ENCODE peak calls at places on chromosomes 16 and 17, in eight cellular contexts. K is RWPE2, Z is right cardiac atrium, V is HepG2, D is astrocyte of the spinal cord, R is breast epithelium, E is left ventricle myocardium inferior, L is AG10803. T is an unnamed sample.

GRCh38 chr16:2586241-2586640 is 48.4 kb downstream of the PDPK1 start:
- DNase-seq in Z (no peak), L (no peak), R (no peak), V (no peak), E (peak; percentile 9), D (no peak), K (peak; percentile 59), T (no peak)

GRCh38 chr17:12667299-12667958 is 1.7 kb downstream of the MYOCD start:
- DNase-seq in V (peak; percentile 62), K (no peak), D (peak; percentile 73), E (no peak), L (peak; percentile 55), Z (no peak), R (no peak), T (no peak)

GRCh38 chr16:57271867-57272495 is 12.5 kb downstream of the PLLP start:
- DNase-seq in D (no peak), L (no peak), R (no peak), Z (no peak), K (no peak), E (no peak), V (no peak), T (no peak)

GRCh38 chr16:86914850-86915717 is 336.7 kb downstream of the FOXL1 start:
- DNase-seq in R (no peak), L (no peak), D (no peak), Z (no peak), E (no peak), V (peak; percentile 13), K (no peak), T (no peak)

GRCh38 chr17:10270258-10270657 is 71.9 kb upstream of the GAS7 start:
- DNase-seq in Z (no peak), D (no peak), L (peak; percentile 83), K (no peak), R (no peak), V (no peak), E (no peak), T (no peak)

GRCh38 chr17:75244133-75244866 is 17.1 kb downstream of the GGA3 start:
- DNase-seq in E (no peak), Z (no peak), K (no peak), V (no peak), D (no peak), R (no peak), L (no peak), T (no peak)

GRCh38 chr17:16934836-16935235 is 37.1 kb downstream of the TNFRSF13B start:
- DNase-seq in L (no peak), D (no peak), E (peak; percentile 3), V (no peak), R (no peak), K (no peak), Z (no peak), T (no peak)

GRCh38 chr16:74700206-74701040 is at the start of gene MLKL:
- DNase-seq in Z (peak; percentile 75), K (no peak), L (peak; percentile 45), R (no peak), D (no peak), E (peak; percentile 55), V (peak; percentile 62), T (no peak)

GRCh38 chr16:57412584-57412983 is 8.0 kb downstream of the CCL17 start:
- DNase-seq in Z (no peak), D (no peak), E (no peak), V (no peak), R (no peak), L (no peak), K (no peak), T (no peak)

GRCh38 chr17:60102632-60103047 is 23.9 kb upstream of the HEATR6 start:
- DNase-seq in D (peak; percentile 32), L (peak; percentile 55), R (no peak), Z (no peak), E (no peak), V (no peak), K (no peak), T (no peak)

GRCh38 chr17:40433551-40434384 is 9.5 kb upstream of the IGFBP4 start:
- DNase-seq in K (peak; percentile 29), L (no peak), R (no peak), D (no peak), E (no peak), V (no peak), Z (no peak), T (no peak)

GRCh38 chr17:40191237-40192208 is 14.3 kb downstream of the RAPGEFL1 start:
- DNase-seq in V (peak; percentile 71), R (peak; percentile 62), Z (peak; percentile 76), L (peak; percentile 75), D (peak; percentile 78), K (peak; percentile 76), E (peak; percentile 77), T (no peak)

DNA sequence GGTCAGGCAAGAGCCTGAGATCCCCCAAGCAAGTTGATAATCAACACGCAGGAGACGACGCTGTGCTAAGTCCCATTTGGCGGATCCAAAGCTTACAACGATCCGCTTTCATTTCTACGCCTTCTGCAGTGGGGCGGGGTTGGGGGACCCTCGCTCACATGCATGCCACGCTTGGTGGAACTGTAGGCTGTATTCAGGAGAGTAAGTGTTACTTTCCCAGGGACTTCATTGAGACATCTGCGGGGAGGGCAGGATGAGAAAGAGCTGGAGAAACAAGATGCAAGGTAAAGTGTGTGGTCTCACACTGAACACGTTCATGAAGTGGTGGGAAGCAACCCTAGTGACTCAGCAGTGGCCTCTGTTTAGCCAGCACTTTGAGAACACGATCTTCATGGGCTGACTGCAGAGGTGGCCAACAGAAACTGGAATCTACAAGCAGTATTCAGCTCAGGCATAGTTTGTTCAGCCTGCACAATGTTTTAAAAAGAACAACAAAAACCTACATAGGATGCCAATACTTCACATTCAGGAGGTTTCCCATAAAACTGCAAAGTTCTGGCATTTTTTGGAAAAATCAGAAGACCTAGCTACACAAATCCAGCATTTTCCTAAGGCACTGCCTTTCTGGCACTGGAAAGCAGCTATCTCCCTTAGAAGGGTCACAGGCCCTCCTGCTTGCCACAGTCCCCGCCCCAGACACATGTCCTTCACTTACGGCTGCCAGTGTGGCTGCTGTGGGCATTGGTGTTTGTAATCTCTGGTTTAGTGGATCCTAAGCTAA is 100.3 kb downstream of the XYLT1 start:
- DNase-seq in R (no peak), Z (no peak), V (no peak), L (peak; percentile 49), D (peak; percentile 77), E (no peak), K (no peak), T (no peak)
- H3K4me3 ChIP-seq in R (no peak overlapping the region), Z (no peak overlapping the region), V (no peak overlapping the region), L (no peak overlapping the region), D (no peak overlapping the region), E (no peak overlapping the region), K (no peak overlapping the region), T (no peak overlapping the region)

DNA sequence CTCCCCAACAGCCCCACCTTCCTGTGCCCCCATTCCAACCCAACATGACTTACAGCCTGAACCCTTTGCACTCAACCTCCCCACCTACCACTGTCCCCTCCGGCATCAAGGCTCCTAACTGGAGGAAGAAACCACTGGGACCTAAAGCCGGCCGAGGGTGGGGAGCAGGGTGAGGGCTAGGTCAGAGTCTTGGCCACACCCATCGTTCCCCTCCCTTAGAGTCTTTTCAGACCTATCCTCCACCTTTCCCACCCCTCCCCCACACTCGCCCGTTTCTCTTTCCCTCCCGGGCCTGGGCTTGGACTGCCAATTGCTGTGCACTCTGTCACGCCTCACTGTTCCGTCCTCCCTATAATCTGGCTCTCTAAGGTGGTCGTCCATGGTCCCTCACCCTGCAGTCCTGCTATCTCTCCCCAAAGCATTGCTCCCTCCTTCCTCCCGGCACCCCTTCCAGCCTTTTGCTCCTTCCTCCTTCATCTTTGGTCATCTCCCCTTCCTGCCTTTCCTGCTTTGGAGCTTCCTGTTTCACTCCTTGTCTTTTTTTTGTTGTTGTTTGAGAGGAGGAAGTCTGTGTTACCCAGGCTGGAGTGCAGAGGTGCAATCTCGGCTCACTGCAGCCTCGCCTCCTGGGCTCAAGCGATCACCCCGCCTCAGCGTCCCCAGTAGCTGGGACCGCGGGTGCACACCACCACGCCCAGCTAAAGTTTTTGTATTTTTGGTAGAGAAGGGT is 958 bp upstream of the CLDN7 start:
- DNase-seq in D (no peak), R (peak; percentile 70), E (no peak), L (no peak), Z (peak; percentile 2), V (no peak), K (no peak), T (no peak)
- H3K4me3 ChIP-seq in D (no peak overlapping the region), R (peak overlapping the region; percentile 80), E (peak overlapping the region; percentile 68), L (no peak overlapping the region), Z (no peak overlapping the region), V (no peak overlapping the region), K (peak overlapping the region; percentile 71), T (no peak overlapping the region)

DNA sequence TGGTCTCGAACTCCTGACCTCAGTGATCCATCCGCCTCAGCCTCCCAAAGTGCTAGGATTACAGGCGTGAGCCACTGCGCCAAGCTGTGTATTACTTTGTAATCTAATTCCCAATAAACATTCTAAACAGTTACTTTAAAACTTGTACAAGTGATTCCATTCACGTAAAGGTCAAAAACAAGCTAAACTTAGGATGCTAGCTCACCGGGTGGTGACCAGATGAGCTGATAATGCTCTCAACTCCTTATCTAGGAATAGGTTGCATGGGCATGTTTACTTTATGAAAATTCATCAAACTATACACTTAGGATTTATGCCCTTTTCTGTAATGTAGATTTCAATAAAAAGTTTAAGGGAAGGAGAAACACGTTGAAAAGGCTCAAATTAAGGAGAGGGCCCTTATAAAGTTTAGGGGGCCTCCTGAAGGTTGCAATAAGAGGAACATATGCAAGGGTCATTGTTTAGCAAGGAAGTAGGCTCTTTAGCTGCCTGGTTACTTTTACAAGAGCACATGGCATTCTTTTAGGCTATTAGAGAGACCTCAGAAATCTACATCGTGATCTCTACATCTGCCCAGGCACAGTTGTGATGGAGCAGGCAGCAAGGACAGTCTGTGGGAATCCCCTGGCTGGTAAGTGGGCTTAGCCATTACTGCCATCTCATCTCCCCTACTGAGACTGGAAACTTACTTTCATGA is 13.3 kb downstream of the CDR2 start:
- DNase-seq in R (no peak), V (no peak), E (no peak), K (no peak), L (no peak), Z (no peak), D (no peak), T (no peak)
- H3K4me3 ChIP-seq in R (no peak overlapping the region), V (no peak overlapping the region), E (no peak overlapping the region), K (no peak overlapping the region), L (no peak overlapping the region), Z (no peak overlapping the region), D (no peak overlapping the region), T (no peak overlapping the region)

DNA sequence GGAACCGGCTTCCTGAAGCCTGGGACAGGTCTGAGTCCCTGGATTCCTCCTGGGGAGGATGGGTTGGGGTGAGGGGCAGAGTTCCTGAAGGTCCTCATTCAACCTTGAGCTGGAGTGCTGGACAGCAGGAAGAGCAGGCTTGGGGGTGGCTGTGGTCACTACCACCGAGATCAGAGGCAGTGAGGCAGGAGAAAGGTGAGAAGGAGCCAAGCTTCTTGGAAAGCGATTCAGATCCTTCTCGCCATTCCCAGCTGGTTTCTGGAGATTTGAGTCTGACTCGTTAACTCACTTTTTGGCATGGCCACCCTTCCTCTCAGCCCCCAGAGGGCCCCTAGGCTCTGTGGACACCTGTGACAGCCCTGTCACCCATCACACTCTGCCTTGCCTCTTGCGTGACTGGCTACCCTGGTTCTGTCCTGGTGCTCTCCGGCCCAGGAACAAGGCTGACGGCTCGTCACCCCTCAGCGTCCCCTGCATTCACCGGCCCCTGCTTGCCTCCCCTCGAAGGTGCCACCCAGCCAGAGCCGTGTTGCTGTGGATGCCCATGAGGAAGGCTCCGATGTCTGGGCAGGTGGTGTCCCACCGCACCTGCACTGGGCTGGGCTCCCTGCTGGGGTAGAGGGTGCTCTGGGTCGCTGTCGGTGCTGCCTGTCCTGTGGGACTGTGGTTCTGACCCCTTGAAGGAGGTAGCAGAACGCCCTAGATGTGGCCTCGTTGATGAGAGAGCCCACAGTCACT is 9.7 kb upstream of the TIMP2 start:
- DNase-seq in D (no peak), K (no peak), V (no peak), R (no peak), Z (no peak), E (no peak), L (peak; percentile 29), T (no peak)
- H3K4me3 ChIP-seq in D (no peak overlapping the region), K (no peak overlapping the region), V (no peak overlapping the region), R (peak overlapping the region; percentile 60), Z (no peak overlapping the region), E (peak overlapping the region; percentile 54), L (peak overlapping the region; percentile 49), T (no peak overlapping the region)

T was measured in SK-N-MC.